ENCODE peak calls at places on chromosomes 5 and 9, in seven cellular contexts. R is fibroblast of mammary gland, B is uterus, O is AG09309, E is kidney, Z is WERI-Rb-1, Y is mammary epithelial cell. F is an unnamed sample.

GRCh38 chr9:81855538-81855937 is 72.7 kb upstream of the SPATA31D4 start:
- DNase-seq in R (peak; percentile 78), B (no peak), O (no peak), E (no peak), Z (no peak), Y (peak; percentile 57), F (no peak)

GRCh38 chr9:118009585-118009984 is 305.4 kb downstream of the TLR4 start:
- DNase-seq in R (no peak), B (no peak), O (no peak), E (no peak), Z (peak; percentile 11), Y (no peak), F (no peak)

GRCh38 chr5:179698935-179699639 is at the start of gene CANX:
- DNase-seq in R (no peak), B (no peak), O (no peak), E (no peak), Z (no peak), Y (no peak), F (no peak)

GRCh38 chr5:154110781-154111180 is 72.0 kb downstream of the MFAP3 start:
- DNase-seq in R (peak; percentile 38), B (no peak), O (no peak), E (no peak), Z (no peak), Y (no peak), F (no peak)

GRCh38 chr5:102858808-102859207 is 103.7 kb downstream of the PAM start:
- DNase-seq in R (peak; percentile 94), B (no peak), O (peak; percentile 79), E (no peak), Z (no peak), Y (peak; percentile 78), F (no peak)

GRCh38 chr5:56307714-56308346 is 74.7 kb upstream of the ANKRD55 start:
- DNase-seq in R (no peak), B (no peak), O (no peak), E (no peak), Z (no peak), Y (no peak), F (no peak)

GRCh38 chr5:38468202-38468656 is 88.2 kb downstream of the LIFR start:
- DNase-seq in R (peak; percentile 97), B (peak; percentile 82), O (peak; percentile 73), E (no peak), Z (no peak), Y (peak; percentile 77), F (no peak)

GRCh38 chr9:111176511-111176910 is 138.2 kb upstream of the LPAR1 start:
- DNase-seq in R (no peak), B (no peak), O (no peak), E (no peak), Z (no peak), Y (no peak), F (no peak)

GRCh38 chr5:34998058-34998789 is 49.5 kb downstream of the AGXT2 start:
- DNase-seq in R (peak; percentile 97), B (no peak), O (no peak), E (no peak), Z (no peak), Y (peak; percentile 4), F (no peak)

GRCh38 chr9:136354592-136355085 is 8.9 kb downstream of the DNLZ start:
- DNase-seq in R (no peak), B (peak; percentile 61), O (no peak), E (no peak), Z (no peak), Y (peak; percentile 23), F (peak; percentile 76)

GRCh38 chr9:137193771-137194170 is 5.3 kb downstream of the SSNA1 start:
- DNase-seq in R (no peak), B (no peak), O (no peak), E (no peak), Z (no peak), Y (no peak), F (no peak)

GRCh38 chr5:21236896-21237830 is 1249.2 kb upstream of the CDH18 start:
- DNase-seq in R (peak; percentile 0), B (no peak), O (no peak), E (no peak), Z (no peak), Y (peak; percentile 79), F (no peak)

GRCh38 chr5:73265641-73266040 is 92.6 kb downstream of the TMEM174 start:
- DNase-seq in R (no peak), B (no peak), O (no peak), E (no peak), Z (peak; percentile 74), Y (no peak), F (no peak)

GRCh38 chr9:5800969-5801738 is 31.8 kb downstream of the ERMP1 start:
- DNase-seq in R (no peak), B (no peak), O (no peak), E (no peak), Z (no peak), Y (no peak), F (no peak)

GRCh38 chr9:75932026-75932425 is 41.6 kb downstream of the PCSK5 start:
- DNase-seq in R (no peak), B (no peak), O (no peak), E (no peak), Z (no peak), Y (no peak), F (no peak)

GRCh38 chr9:18023332-18023731 is 444.5 kb downstream of the SH3GL2 start:
- DNase-seq in R (no peak), B (no peak), O (no peak), E (no peak), Z (no peak), Y (no peak), F (no peak)

GRCh38 chr5:138932171-138932810 is 57.2 kb upstream of the LRRTM2 start:
- DNase-seq in R (no peak), B (no peak), O (no peak), E (peak; percentile 71), Z (peak; percentile 63), Y (no peak), F (no peak)

GRCh38 chr5:180669661-180670060 is 20.3 kb upstream of the FLT4 start:
- DNase-seq in R (no peak), B (no peak), O (no peak), E (no peak), Z (no peak), Y (no peak), F (no peak)

DNA sequence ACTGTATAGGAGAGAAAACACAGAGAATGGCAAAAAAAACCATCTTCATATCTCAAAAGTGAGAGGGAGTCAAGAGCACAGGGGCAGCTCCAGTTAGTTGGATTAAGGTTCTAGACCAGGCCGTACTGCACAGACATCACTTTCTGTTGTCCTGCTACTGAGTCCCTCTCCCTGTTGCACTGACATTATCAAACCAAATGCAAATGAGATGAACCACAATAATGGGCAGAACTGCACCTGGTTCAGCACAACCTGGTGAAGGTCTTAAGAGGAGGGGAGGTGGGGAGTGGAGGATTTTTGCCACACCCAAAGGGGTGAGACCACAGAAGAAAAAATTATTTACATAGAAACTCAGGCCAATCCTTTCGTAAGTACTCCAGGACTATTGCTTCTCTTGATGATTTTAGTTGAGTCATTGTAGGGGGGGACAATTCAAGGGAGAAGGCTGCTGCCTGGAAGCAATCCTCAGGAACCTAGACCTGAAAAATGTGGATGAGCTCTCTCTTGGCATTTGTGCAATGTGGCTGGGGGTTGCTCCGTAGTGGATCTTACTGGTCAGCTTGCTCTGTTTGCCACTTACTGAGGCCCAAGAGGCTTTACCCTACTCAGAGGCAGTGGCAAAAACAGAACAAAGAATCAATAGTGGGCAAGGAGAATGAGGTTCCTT is 94.5 kb upstream of the PPP1R2B start:
- DNase-seq in R (no peak), B (no peak), O (no peak), E (no peak), Z (no peak), Y (no peak), F (no peak)
- TF ChIP-seq CTCF in R (no peak), B (no peak), O (no peak), E (no peak), Z (no peak), Y (no peak), F (no peak)

DNA sequence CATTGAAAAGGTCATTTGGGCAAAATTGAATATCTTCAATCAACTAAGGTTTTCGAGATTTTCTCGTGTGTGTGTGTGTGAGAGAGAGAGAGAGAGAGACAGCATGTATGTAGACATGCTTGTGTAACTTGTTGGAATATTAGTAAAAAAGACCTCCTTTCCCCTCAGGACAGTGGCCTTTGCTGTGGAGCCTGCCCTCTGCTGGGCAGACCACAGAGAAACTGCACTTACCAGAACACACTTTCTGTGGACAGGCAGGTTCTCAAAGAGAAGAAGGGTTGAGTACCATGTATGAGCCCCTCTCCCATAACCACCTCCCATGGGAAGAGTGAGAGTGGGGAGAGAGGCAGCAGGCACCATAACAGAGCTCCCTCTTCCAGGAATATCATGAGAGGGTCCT is 45.6 kb downstream of the CFAP90 start:
- DNase-seq in R (no peak), B (no peak), O (no peak), E (no peak), Z (peak; percentile 43), Y (no peak), F (no peak)
- TF ChIP-seq CTCF in R (peak; percentile 29), B (no peak), O (peak; percentile 18), E (peak; percentile 39), Z (peak; percentile 75), Y (no peak), F (no peak)

GRCh38 chr5:53994148-53994547 is 316.2 kb downstream of the ARL15 start:
- DNase-seq in R (peak; percentile 75), B (no peak), O (peak; percentile 54), E (no peak), Z (no peak), Y (peak; percentile 43), F (no peak)

GRCh38 chr5:53987091-53987490 is 323.3 kb downstream of the ARL15 start:
- DNase-seq in R (no peak), B (no peak), O (no peak), E (no peak), Z (no peak), Y (no peak), F (no peak)

GRCh38 chr5:53996008-53996407 is 314.4 kb downstream of the ARL15 start:
- DNase-seq in R (no peak), B (no peak), O (no peak), E (no peak), Z (no peak), Y (no peak), F (no peak)

DNA sequence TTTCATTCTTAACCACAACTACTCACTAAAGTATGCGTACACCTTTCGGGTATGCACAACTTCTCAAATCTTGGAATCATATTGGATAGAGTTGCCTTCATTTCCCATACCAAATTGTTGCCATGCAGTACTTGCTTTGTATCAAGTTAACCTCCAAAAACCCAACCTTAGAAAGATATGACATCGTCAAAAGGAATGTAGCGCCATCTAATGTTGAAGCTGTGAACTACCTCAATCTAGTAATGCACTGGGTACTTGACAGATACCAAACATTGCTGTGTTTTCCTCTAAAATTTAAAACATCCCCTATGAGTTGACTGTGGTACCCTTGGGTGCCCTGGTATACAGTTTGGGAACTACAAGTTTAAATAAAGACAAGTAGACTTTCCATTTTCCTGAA is 318.4 kb downstream of the ARL15 start:
- DNase-seq in R (peak; percentile 26), B (no peak), O (no peak), E (no peak), Z (no peak), Y (no peak), F (no peak)
- TF ChIP-seq CTCF in R (peak; percentile 46), B (no peak), O (peak; percentile 42), E (no peak), Z (peak; percentile 55), Y (peak; percentile 37), F (peak; percentile 55)

DNA sequence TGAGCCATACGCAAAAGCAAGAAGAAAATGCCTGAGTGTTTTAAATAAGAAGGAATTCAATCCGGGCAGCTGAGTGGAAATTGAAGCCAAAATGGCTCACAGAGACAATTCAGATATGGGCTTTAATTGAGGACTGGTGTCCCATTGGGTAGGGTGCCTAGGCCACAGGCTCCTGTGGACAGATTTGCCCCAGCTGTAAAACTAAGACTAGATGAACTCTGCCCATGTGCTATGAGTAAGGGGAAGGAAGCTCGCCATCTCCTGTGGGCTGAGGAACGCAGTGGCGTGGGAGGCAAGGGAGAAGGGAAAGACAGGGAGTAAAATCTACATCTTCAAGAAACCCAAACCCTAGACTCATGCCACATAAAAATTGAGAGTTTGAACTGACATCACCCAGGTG is 66.1 kb downstream of the KLHL3 start:
- DNase-seq in R (peak; percentile 7), B (no peak), O (no peak), E (no peak), Z (no peak), Y (no peak), F (no peak)
- TF ChIP-seq CTCF in R (no peak), B (no peak), O (no peak), E (no peak), Z (no peak), Y (no peak), F (no peak)